ENCODE peak calls at places on chromosomes 13 and 19, in ten cellular contexts. Z, S, R, I, C, X, P, N, E and M are unnamed samples.

GRCh38 chr13:78742659-78743058 is 83.7 kb upstream of the OBI1 start:
- DNase-seq in C (no peak), R (no peak), E (no peak), X (no peak), N (no peak), I (no peak), Z (no peak), P (no peak), S (no peak), M (no peak)

GRCh38 chr19:6340493-6341201 is 7.2 kb upstream of the ACER1 start:
- DNase-seq in S (peak; percentile 10), R (no peak), P (no peak), Z (no peak), X (no peak), I (no peak), E (no peak), N (no peak), C (no peak), M (no peak)

GRCh38 chr19:54464044-54464623 is 556 bp upstream of the LENG9 start:
- DNase-seq in S (peak; percentile 90), I (peak; percentile 97), C (peak; percentile 49), N (peak; percentile 40), X (peak; percentile 96), P (peak; percentile 97), E (peak; percentile 75), Z (peak; percentile 98), R (peak; percentile 97), M (peak; percentile 86)

GRCh38 chr19:20558571-20558970 is 7.0 kb downstream of the ZNF737 start:
- DNase-seq in R (no peak), I (no peak), E (no peak), C (no peak), S (no peak), X (no peak), N (no peak), Z (no peak), P (no peak), M (no peak)

GRCh38 chr19:14555918-14556661 is 15.8 kb downstream of the NDUFB7 start:
- DNase-seq in S (no peak), X (no peak), R (no peak), Z (no peak), I (no peak), E (no peak), C (no peak), P (no peak), N (peak; percentile 24), M (peak; percentile 28)

GRCh38 chr13:95608640-95609280 is 35.7 kb downstream of the DZIP1 start:
- DNase-seq in S (no peak), R (no peak), E (no peak), P (no peak), X (no peak), N (peak; percentile 25), Z (no peak), I (no peak), C (peak; percentile 42), M (no peak)

GRCh38 chr19:11861301-11861700 is 12.8 kb downstream of the ZNF439 start:
- DNase-seq in N (no peak), Z (no peak), R (no peak), I (no peak), E (no peak), S (no peak), X (no peak), P (no peak), C (no peak), M (no peak)

GRCh38 chr19:4051175-4052101 is 15.3 kb downstream of the ZBTB7A start:
- DNase-seq in R (peak; percentile 33), C (peak; percentile 66), I (no peak), E (no peak), S (peak; percentile 91), P (peak; percentile 62), N (peak; percentile 81), X (peak; percentile 80), Z (peak; percentile 38), M (no peak)

GRCh38 chr19:1467512-1468273 is 11.3 kb downstream of the C19orf25 start:
- DNase-seq in C (no peak), R (no peak), X (no peak), S (no peak), Z (no peak), N (no peak), P (no peak), I (peak; percentile 73), E (no peak), M (no peak)

GRCh38 chr19:1469936-1470863 is 8.8 kb downstream of the C19orf25 start:
- DNase-seq in E (no peak), S (no peak), X (peak; percentile 64), P (peak; percentile 67), Z (no peak), C (peak; percentile 26), R (peak; percentile 65), I (peak; percentile 81), N (no peak), M (no peak)

GRCh38 chr19:1467228-1467511 is 11.8 kb downstream of the C19orf25 start:
- DNase-seq in P (no peak), C (no peak), N (no peak), X (no peak), E (no peak), S (no peak), R (no peak), Z (no peak), I (no peak), M (no peak)

GRCh38 chr19:1469200-1469935 is 9.6 kb downstream of the C19orf25 start:
- DNase-seq in S (no peak), X (peak; percentile 34), N (no peak), I (peak; percentile 76), E (no peak), C (no peak), R (no peak), Z (no peak), P (no peak), M (no peak)

GRCh38 chr19:1468274-1469199 is 10.5 kb downstream of the C19orf25 start:
- DNase-seq in Z (no peak), C (peak; percentile 53), I (peak; percentile 80), P (no peak), E (no peak), S (no peak), N (peak; percentile 49), R (no peak), X (no peak), M (no peak)
- H3K4me3 ChIP-seq in Z (no peak overlapping the region), C (peak overlapping the region; percentile 24), I (no peak overlapping the region), P (peak overlapping the region; percentile 25), E (no peak overlapping the region), S (no peak overlapping the region), N (no peak overlapping the region), R (no peak overlapping the region), X (peak overlapping the region; percentile 3), M (no peak overlapping the region)

DNA sequence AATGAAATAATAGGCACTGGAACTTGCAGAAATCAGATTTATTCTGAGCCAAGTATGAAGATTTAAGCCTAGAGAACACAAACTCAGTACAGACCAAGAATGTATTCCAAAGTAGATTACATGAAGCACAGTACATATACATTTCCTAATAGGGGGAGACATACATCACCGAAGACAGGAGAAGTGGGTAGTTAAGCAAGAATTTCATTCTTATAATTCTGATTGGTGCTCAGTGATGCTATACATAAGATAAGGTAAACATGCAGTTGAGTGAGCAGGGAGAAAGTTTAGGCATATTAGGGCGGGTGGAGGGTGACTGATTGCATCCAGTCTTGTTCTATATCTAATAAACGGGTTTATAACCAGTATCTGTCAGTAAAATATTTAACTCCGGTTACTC is 2218.7 kb downstream of the PCDH9 start:
- DNase-seq in X (no peak), N (no peak), R (no peak), P (no peak), I (no peak), E (no peak), C (no peak), S (no peak), Z (no peak), M (no peak)
- TF ChIP-seq CTCF in X (no peak), N (no peak), R (no peak), P (no peak), I (no peak), E (no peak), C (no peak), S (no peak), Z (no peak), M (no peak)

DNA sequence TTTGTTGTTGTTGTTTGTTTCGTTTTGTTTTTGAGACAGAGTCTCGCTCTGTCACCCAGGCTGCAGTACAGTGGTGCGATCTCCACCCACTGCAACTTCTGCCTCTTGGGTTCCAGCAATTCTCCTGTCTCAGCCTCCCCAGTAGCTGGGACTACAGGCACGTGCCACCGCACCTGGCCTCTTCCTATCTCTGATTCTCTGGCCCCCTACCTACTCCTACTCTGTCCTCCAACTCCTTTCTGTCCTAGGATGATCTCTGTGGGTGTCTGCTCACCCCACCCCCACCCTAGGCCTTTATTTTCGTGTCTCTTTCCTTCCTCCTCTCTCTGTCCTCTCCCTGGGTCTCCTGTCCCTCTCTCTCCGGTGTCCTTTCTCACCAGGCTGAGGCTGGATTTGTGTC is 1.2 kb downstream of the PIH1D1 start:
- DNase-seq in I (no peak), E (no peak), R (no peak), C (no peak), S (no peak), Z (no peak), N (no peak), P (no peak), X (no peak), M (no peak)
- H3K4me3 ChIP-seq in I (no peak overlapping the region), E (peak overlapping the region; percentile 80), R (peak overlapping the region; percentile 75), C (peak overlapping the region; percentile 47), S (peak overlapping the region; percentile 99), Z (no peak overlapping the region), N (peak overlapping the region; percentile 98), P (peak overlapping the region; percentile 81), X (peak overlapping the region; percentile 71), M (peak overlapping the region; percentile 88)

GRCh38 chr19:2255982-2256685 is at the start of gene JSRP1:
- DNase-seq in S (no peak), Z (no peak), E (peak; percentile 94), R (no peak), X (no peak), P (no peak), N (no peak), I (peak; percentile 71), C (no peak), M (no peak)

GRCh38 chr19:2253106-2254051 is 2.8 kb downstream of the JSRP1 start:
- DNase-seq in P (no peak), E (peak; percentile 58), Z (no peak), X (no peak), S (peak; percentile 76), C (no peak), N (no peak), R (no peak), I (peak; percentile 74), M (no peak)

GRCh38 chr19:2255112-2255845 is 938 bp downstream of the JSRP1 start:
- DNase-seq in E (peak; percentile 78), C (no peak), P (no peak), I (peak; percentile 75), S (no peak), Z (no peak), N (no peak), R (no peak), X (no peak), M (no peak)

GRCh38 chr19:2252481-2253105 is 3.5 kb downstream of the AMH start:
- DNase-seq in E (peak; percentile 38), P (no peak), R (no peak), X (no peak), I (peak; percentile 74), Z (no peak), S (peak; percentile 36), C (no peak), N (no peak), M (no peak)

DNA sequence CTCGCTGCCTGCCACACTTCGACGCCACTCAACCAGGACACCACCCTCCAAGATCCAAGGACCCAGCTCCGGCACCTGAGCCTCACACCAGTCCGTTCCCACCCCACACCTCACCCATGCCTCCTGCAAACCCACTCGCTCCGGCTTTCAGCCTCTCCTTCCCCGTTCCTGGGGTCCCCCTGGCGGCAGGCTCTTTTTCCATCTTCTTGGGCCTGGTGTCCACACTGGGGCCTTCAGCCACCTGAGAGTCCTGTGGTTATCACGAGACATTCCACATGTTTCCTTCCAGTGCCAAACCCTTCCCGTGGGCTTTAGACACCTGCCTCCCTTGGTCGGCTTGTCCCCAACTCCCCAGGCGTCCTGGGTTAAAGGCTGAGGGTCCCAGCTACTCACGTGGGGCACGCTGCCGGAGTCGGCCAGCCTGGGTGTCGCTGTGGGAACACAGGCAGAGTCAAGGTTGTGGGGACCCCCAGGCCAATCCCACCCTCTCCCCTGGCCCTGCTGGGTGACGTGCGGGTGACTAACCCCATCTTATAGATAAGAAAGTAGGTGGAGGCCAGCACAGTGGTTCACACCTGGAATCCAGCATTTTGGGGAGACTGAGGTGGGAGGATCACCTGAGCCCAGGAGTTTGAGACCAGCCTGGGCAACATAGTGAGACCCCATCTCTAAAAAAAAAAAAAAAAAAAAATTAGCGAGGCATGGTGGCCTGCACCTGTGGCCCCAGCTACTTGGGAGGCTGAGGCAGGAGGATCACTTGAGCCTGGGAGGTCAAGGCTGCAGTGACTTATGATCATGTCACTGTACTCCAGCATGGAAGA is 2.0 kb downstream of the JSRP1 start:
- DNase-seq in E (peak; percentile 45), Z (no peak), X (no peak), C (no peak), N (no peak), P (no peak), I (peak; percentile 80), S (no peak), R (no peak), M (no peak)
- TF ChIP-seq CTCF in E (no peak), Z (no peak), X (peak; percentile 22), C (peak; percentile 37), N (peak; percentile 21), P (peak; percentile 13), I (no peak), S (no peak), R (no peak), M (peak; percentile 68)